ENCODE peak calls at places on chromosome 15, in nine cellular contexts. Z, V, Q, U, H, R, K, G and C are unnamed samples.

GRCh38 chr15:55741592-55742497 is 1.1 kb downstream of the PRTG start:
- DNase-seq in Z (peak; percentile 31), H (peak; percentile 31), G (no peak), U (peak; percentile 61), V (peak; percentile 5), Q (no peak), R (no peak), K (no peak), C (no peak)

GRCh38 chr15:92963794-92964193 is 63.7 kb downstream of the CHD2 start:
- DNase-seq in V (no peak), R (no peak), G (no peak), Q (no peak), H (no peak), U (no peak), Z (no peak), K (no peak), C (no peak)

GRCh38 chr15:43106486-43106829 is 620 bp upstream of the UBR1 start:
- DNase-seq in V (no peak), Z (no peak), K (no peak), H (no peak), R (no peak), G (no peak), Q (no peak), U (no peak), C (no peak)

GRCh38 chr15:60172147-60172546 is 168.0 kb downstream of the FOXB1 start:
- DNase-seq in V (peak; percentile 30), H (no peak), U (no peak), G (no peak), R (no peak), Q (no peak), Z (no peak), K (no peak), C (no peak)

GRCh38 chr15:33022629-33023028 is 171.9 kb downstream of the FMN1 start:
- DNase-seq in Q (peak; percentile 83), U (peak; percentile 87), R (no peak), G (peak; percentile 38), V (peak; percentile 77), K (peak; percentile 29), Z (no peak), H (peak; percentile 64), C (no peak)

GRCh38 chr15:91264651-91265351 is 164.7 kb downstream of the SV2B start:
- DNase-seq in V (no peak), R (no peak), U (no peak), Z (no peak), G (no peak), K (no peak), H (no peak), Q (no peak), C (no peak)

GRCh38 chr15:24848050-24848449 is 106.7 kb upstream of the SNRPN start:
- DNase-seq in K (peak; percentile 28), H (no peak), V (no peak), Z (peak; percentile 40), G (peak; percentile 44), Q (peak; percentile 39), U (peak; percentile 66), R (no peak), C (peak; percentile 9)

GRCh38 chr15:41219381-41219780 is 11.2 kb downstream of the EXD1 start:
- DNase-seq in G (no peak), U (no peak), K (no peak), R (no peak), H (no peak), Z (no peak), V (no peak), Q (no peak), C (no peak)

GRCh38 chr15:73630796-73631471 is 2.3 kb downstream of the NPTN start:
- DNase-seq in Z (no peak), U (no peak), Q (no peak), R (no peak), K (no peak), V (peak; percentile 28), H (no peak), G (no peak), C (no peak)

GRCh38 chr15:88859550-88859949 is 35.8 kb downstream of the HAPLN3 start:
- DNase-seq in R (no peak), Z (no peak), V (no peak), K (no peak), G (no peak), Q (no peak), H (no peak), U (no peak), C (no peak)

GRCh38 chr15:100714034-100714748 is 111.8 kb downstream of the ASB7 start:
- DNase-seq in H (no peak), K (no peak), G (no peak), Z (no peak), U (no peak), V (no peak), R (no peak), Q (no peak), C (no peak)
- H3K4me3 ChIP-seq in H (no peak overlapping the region), K (no peak overlapping the region), G (no peak overlapping the region), Z (no peak overlapping the region), U (no peak overlapping the region), V (no peak overlapping the region), R (no peak overlapping the region), Q (no peak overlapping the region), C (no peak overlapping the region)

DNA sequence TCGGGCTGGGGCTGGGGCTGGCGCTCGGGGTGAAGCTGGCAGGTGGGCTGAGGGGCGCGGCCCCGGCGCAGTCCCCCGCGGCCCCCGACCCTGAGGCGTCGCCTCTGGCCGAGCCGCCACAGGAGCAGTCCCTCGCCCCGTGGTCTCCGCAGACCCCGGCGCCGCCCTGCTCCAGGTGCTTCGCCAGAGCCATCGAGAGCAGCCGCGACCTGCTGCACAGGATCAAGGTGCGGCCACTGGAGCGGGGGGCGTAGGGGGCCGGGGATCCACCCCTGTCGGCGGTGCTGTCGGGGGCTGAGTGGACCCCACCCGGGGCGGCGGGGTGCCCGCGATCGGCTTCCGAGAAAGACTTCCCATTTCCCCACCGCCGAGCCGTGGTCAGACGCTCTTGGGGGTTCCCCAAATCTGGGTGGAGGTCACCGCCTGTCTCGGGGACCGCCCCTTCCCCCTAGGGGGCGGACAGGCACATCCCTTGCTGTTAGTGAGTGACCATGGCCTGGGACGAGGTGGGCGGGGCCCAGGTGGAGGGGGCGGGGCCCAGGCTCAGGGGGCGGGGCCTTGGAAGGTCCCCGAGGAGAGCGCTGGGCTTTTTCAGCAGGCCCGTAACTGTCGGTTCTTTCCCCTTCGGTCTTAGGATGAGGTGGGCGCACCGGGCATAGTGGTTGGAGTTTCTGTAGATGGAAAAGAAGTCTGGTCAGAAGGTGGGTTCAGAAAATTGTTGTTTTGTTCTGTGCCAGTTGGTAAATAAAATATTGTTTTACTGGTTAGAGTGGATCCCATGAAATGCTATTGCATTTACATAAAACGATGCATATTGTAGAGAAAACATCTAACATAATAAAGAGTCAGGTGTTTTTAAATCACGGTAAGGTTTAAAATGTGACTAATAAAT is 587 bp downstream of the LACTB start:
- DNase-seq in V (peak; percentile 87), Z (peak; percentile 88), G (peak; percentile 80), U (peak; percentile 89), R (peak; percentile 85), H (peak; percentile 92), K (peak; percentile 72), Q (peak; percentile 80), C (no peak)
- TF ChIP-seq CTCF in V (peak; percentile 27), Z (no peak), G (peak; percentile 5), U (peak; percentile 27), R (peak; percentile 28), H (no peak), K (no peak), Q (peak; percentile 45), C (peak; percentile 22)

DNA sequence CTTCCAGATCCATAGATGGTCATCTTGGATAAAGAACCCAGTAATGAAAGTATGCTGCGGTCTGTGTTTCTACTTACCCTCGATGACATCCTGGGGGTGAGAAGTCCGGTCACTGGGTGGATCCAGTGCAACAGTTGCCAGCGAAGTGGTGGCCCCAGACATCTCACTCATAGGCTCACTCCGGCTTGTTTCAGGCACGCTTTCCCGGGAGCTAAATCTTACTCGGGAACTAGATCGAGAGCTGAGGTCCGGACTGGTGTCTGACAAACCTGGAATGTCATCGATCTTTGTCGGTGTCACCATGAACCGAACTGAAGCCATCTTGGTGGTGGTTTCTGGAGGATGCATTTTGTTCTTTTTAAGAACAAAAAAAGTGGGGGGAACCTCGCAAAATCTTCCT is 1.2 kb downstream of the SLC12A6 start:
- DNase-seq in Z (no peak), Q (no peak), H (no peak), K (no peak), R (no peak), G (no peak), V (no peak), U (no peak), C (no peak)
- H3K4me3 ChIP-seq in Z (no peak overlapping the region), Q (peak overlapping the region; percentile 86), H (no peak overlapping the region), K (peak overlapping the region; percentile 37), R (no peak overlapping the region), G (no peak overlapping the region), V (no peak overlapping the region), U (no peak overlapping the region), C (no peak overlapping the region)

GRCh38 chr15:62069551-62069950 is 2.8 kb downstream of the C2CD4A start:
- DNase-seq in Z (no peak), U (no peak), G (no peak), R (no peak), V (no peak), H (no peak), Q (no peak), K (no peak), C (no peak)

GRCh38 chr15:62067448-62068044 is 769 bp downstream of the C2CD4A start:
- DNase-seq in V (peak; percentile 19), U (peak; percentile 37), Z (peak; percentile 40), H (no peak), R (no peak), G (peak; percentile 31), K (no peak), Q (peak; percentile 31), C (no peak)

GRCh38 chr15:62068787-62069170 is 2.0 kb downstream of the C2CD4A start:
- DNase-seq in V (peak; percentile 3), Q (no peak), H (no peak), R (no peak), Z (no peak), G (peak; percentile 37), K (no peak), U (no peak), C (no peak)

GRCh38 chr15:62068071-62068786 is 1.5 kb downstream of the C2CD4A start:
- DNase-seq in G (peak; percentile 53), R (no peak), Q (peak; percentile 52), Z (peak; percentile 44), U (peak; percentile 37), K (peak; percentile 13), H (peak; percentile 44), V (peak; percentile 21), C (no peak)

DNA sequence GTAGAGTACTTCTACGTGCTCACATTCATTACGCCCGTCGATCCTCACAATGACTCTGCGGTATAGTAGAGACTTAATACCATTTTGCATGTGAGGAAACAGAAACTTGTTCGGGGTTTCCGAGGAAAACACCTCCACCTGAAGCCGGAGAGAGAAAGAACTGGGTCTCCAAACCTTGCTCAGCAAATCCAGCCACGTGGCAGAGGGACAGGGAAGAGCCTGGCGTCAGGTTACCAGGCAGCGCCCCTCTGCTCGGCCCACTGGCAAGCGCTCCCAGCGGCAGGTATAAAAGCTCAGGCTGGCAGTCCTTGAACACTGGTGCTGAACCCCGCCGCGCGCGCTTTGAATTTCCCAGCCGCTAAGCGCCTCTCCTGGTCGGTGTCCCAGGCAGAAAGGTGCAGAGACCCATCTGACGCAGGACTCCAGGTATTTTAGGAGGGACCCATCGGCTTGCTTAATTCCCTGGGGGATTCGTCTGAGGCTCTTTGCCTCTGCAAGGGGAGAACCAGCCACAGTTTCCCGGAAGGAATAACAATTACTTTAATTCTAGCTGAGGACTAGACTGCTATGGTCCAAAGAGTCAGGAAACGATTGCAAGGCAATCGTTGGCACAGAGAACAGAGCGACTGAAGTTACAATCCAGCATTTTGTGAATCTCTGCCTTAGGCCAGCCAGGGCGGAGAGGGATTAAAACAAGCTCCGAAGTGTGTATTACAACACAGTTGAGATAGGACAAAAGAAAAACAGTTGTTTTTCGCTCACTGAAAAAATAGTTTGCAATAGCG is at the start of gene C2CD4A:
- DNase-seq in Z (peak; percentile 75), U (peak; percentile 95), R (no peak), Q (peak; percentile 54), G (peak; percentile 83), V (peak; percentile 70), H (peak; percentile 82), K (peak; percentile 44), C (no peak)
- TF ChIP-seq CTCF in Z (peak; percentile 35), U (peak; percentile 26), R (no peak), Q (peak; percentile 37), G (peak; percentile 29), V (peak; percentile 38), H (no peak), K (peak; percentile 30), C (peak; percentile 31)